ENCODE peak calls at places on chromosomes 11 and 22, in four cellular contexts. Q, B, W and H are unnamed samples.

GRCh38 chr11:27191061-27191460 is 150.4 kb downstream of the BBOX1 start:
- DNase-seq in B (no peak), Q (no peak), W (no peak), H (no peak)

GRCh38 chr11:104713366-104713765 is 184.9 kb downstream of the CASP12 start:
- DNase-seq in B (no peak), W (peak), Q (no peak), H (no peak)

GRCh38 chr22:50199836-50200332 is 927 bp upstream of the SELENOO start:
- DNase-seq in B (no peak), Q (no peak), W (no peak), H (no peak)

GRCh38 chr11:115942043-115942442 is 437.8 kb upstream of the CADM1 start:
- DNase-seq in W (no peak), B (no peak), Q (no peak), H (no peak)

GRCh38 chr11:50073113-50074105 is 40.7 kb downstream of the OR4C45 start:
- DNase-seq in Q (no peak), W (no peak), B (no peak), H (no peak)

GRCh38 chr11:132631956-132632355 is 900.3 kb downstream of the OPCML start:
- DNase-seq in B (no peak), W (no peak), Q (no peak), H (no peak)

GRCh38 chr11:44988111-44988510 is 37.4 kb upstream of the TP53I11 start:
- DNase-seq in Q (no peak), B (no peak), W (no peak), H (no peak)

GRCh38 chr22:19759994-19760651 is 455 bp upstream of the TBX1 start:
- DNase-seq in W (no peak), B (peak), Q (no peak), H (no peak)

GRCh38 chr22:40637181-40638150 is 947 bp upstream of the MRTFA start:
- DNase-seq in W (no peak), Q (no peak), B (no peak), H (no peak)

GRCh38 chr22:30251661-30252226 is 5.2 kb upstream of the LIF start:
- DNase-seq in Q (peak), W (peak), B (peak), H (no peak)

GRCh38 chr22:28915969-28916368 is 32.6 kb downstream of the ZNRF3 start:
- DNase-seq in Q (no peak), W (no peak), B (no peak), H (no peak)

GRCh38 chr11:66081505-66081904 is 11.4 kb downstream of the PACS1 start:
- DNase-seq in B (peak), W (no peak), Q (peak), H (peak)